ENCODE peak calls at places on chromosomes 7 and 10, in nine cellular contexts. W, N, O, Q, A, K, I, T and U are unnamed samples.

GRCh38 chr7:91266067-91266930 is 2.1 kb downstream of the FZD1 start:
- DNase-seq in O (peak; percentile 80), K (peak; percentile 82), N (no peak), Q (no peak), T (peak; percentile 18), W (no peak), I (peak; percentile 28), A (peak; percentile 47), U (no peak)

GRCh38 chr10:84179059-84179710 is 5.6 kb downstream of the GPR15LG start:
- DNase-seq in O (no peak), W (no peak), I (peak; percentile 100), N (no peak), A (peak; percentile 27), K (no peak), Q (peak; percentile 84), T (no peak), U (peak; percentile 14)

GRCh38 chr7:99504281-99504602 is 220 bp upstream of the ZKSCAN5 start:
- DNase-seq in N (no peak), W (no peak), K (no peak), O (no peak), A (no peak), I (no peak), T (no peak), Q (no peak), U (no peak)

GRCh38 chr7:102318482-102318971 is 31.9 kb downstream of the SH2B2 start:
- DNase-seq in T (peak; percentile 50), Q (no peak), O (peak; percentile 89), I (peak; percentile 62), A (peak; percentile 46), N (no peak), W (no peak), K (no peak), U (peak; percentile 53)

GRCh38 chr10:104314591-104315485 is 23.4 kb downstream of the ITPRIP start:
- DNase-seq in O (no peak), Q (no peak), I (no peak), T (no peak), W (no peak), N (no peak), K (no peak), A (no peak), U (no peak)

GRCh38 chr10:128095023-128095752 is 31.0 kb downstream of the MKI67 start:
- DNase-seq in Q (no peak), N (no peak), O (no peak), A (no peak), I (no peak), K (no peak), W (peak; percentile 26), T (no peak), U (no peak)

GRCh38 chr10:104641150-104642000 is at the start of gene SORCS3:
- DNase-seq in T (no peak), Q (no peak), O (peak; percentile 63), A (no peak), I (no peak), W (no peak), K (no peak), N (no peak), U (no peak)

GRCh38 chr7:98872328-98872924 is 2.6 kb upstream of the TMEM130 start:
- DNase-seq in K (no peak), O (no peak), N (no peak), W (no peak), I (no peak), A (no peak), Q (no peak), T (no peak), U (peak; percentile 30)

GRCh38 chr10:131698232-131698631 is 202.6 kb upstream of the PPP2R2D start:
- DNase-seq in Q (no peak), K (no peak), W (no peak), A (no peak), I (no peak), T (no peak), N (no peak), O (no peak), U (no peak)

DNA sequence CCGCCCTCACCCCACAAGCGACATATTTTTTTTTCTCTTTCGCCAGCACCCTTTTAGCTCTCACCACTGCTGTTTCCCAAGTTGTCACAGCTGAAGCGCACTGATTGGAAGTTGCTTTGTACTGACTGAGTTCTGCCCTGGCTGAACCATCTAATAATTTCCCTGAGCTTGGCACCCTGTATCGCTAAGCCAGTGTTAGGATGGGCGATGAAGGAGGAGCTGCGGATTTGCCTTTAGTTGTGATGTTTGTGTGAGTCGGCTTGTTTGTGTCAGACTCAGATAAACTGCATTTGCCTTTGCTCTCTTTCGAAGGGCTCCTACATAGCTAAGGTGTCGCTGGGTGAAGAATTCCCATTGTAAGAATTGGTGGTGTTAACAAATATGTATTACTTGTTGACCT is 1.3 kb upstream of the ATXN7L1 start:
- DNase-seq in K (no peak), Q (no peak), I (no peak), O (no peak), N (no peak), T (no peak), A (no peak), W (no peak), U (no peak)
- H3K4me3 ChIP-seq in K (peak overlapping the region; percentile 76), Q (no peak overlapping the region), I (no peak overlapping the region), O (peak overlapping the region; percentile 66), N (peak overlapping the region; percentile 70), T (no peak overlapping the region), A (peak overlapping the region; percentile 66), W (no peak overlapping the region), U (no peak overlapping the region)

GRCh38 chr10:17802966-17803365 is 6.2 kb upstream of the MRC1 start:
- DNase-seq in T (no peak), W (no peak), I (no peak), A (peak; percentile 8), K (no peak), O (no peak), Q (no peak), N (no peak), U (peak; percentile 45)

GRCh38 chr10:17808971-17809841 is at the start of gene MRC1:
- DNase-seq in O (peak; percentile 54), A (no peak), N (peak; percentile 15), Q (peak; percentile 36), T (no peak), I (no peak), W (no peak), K (no peak), U (no peak)

GRCh38 chr10:17802350-17802749 is 6.8 kb upstream of the MRC1 start:
- DNase-seq in K (no peak), N (no peak), Q (no peak), W (no peak), I (no peak), A (no peak), O (no peak), T (no peak), U (no peak)

GRCh38 chr10:17805440-17805839 is 3.7 kb upstream of the MRC1 start:
- DNase-seq in K (no peak), A (no peak), O (no peak), W (no peak), I (no peak), N (no peak), T (no peak), Q (no peak), U (no peak)

DNA sequence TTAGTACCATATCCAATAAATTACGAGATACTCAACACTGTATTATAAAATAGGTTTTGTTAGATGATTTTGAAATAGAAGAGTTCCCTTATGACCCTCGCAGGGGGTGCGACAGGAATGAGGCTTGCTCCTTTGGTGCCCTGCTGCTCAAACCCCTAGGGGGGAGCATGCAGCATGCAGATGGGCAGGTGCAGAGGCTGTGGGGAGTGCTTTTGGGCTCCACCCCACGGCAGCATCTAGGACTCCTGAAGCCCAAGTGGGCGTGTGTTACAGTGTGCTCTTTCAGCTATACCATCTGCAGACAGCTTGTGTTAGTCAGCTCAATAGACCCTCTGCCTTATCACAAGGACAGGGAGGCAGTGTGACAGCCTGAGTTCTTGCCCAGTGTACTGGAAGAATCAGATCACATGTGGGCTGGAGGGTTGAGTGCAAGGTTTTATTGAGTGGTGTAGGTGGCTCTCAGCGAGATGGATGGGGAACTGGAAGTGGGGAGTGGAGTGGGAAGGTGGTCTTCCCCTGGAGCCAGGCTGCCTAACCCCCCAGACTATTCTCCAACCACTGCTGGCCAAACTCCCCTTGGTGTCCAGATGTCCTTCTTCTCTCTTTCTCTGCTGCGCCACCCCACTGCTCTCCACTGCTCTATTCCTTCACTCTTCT is 3.1 kb upstream of the MRC1 start:
- DNase-seq in W (no peak), O (no peak), T (no peak), Q (no peak), N (no peak), K (no peak), A (no peak), I (peak; percentile 12), U (no peak)
- TF ChIP-seq CTCF in W (no peak), O (no peak), T (peak; percentile 53), Q (no peak), N (no peak), K (no peak), A (no peak), I (peak; percentile 13), U (no peak)

GRCh38 chr10:14014423-14014822 is 316.3 kb downstream of the FRMD4A start:
- DNase-seq in N (no peak), W (no peak), I (no peak), Q (no peak), O (no peak), K (no peak), T (no peak), A (no peak), U (no peak)

GRCh38 chr10:14008648-14009072 is 322.1 kb downstream of the FRMD4A start:
- DNase-seq in N (no peak), I (no peak), K (no peak), O (no peak), Q (no peak), A (peak; percentile 75), T (no peak), W (no peak), U (peak; percentile 39)

GRCh38 chr10:14010827-14011574 is 319.7 kb downstream of the FRMD4A start:
- DNase-seq in T (no peak), N (no peak), O (no peak), I (no peak), Q (no peak), A (no peak), K (no peak), W (no peak), U (no peak)

GRCh38 chr10:14009315-14010082 is 321.2 kb downstream of the FRMD4A start:
- DNase-seq in A (peak; percentile 90), W (peak; percentile 32), I (peak; percentile 84), K (no peak), N (no peak), O (no peak), T (no peak), Q (no peak), U (peak; percentile 63)

DNA sequence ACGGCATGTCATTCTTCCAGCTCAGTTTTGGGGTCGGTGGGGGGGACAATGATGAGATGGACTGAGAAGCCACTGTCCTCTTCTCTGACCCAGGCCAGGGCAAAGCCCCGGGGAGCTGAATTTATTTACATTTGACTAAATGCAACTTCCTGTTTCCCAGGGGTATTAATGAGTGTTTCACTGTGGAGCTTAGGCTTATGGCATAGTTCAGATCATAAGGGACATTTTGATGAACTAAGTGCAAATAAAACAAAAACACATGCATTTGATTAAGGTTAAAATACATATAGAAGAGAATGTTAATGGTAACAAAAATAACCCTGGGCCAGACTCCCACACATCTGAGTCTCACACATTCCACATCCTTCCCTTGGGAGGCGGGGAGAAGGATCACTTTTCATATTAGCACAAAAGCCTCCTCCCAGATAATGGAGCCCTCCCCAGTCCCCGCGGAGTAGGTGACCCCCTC is 320.6 kb downstream of the FRMD4A start:
- DNase-seq in I (peak; percentile 19), A (peak; percentile 86), N (no peak), O (no peak), W (no peak), T (no peak), Q (no peak), K (no peak), U (peak; percentile 70)
- H3K4me3 ChIP-seq in I (peak overlapping the region; percentile 35), A (peak overlapping the region; percentile 32), N (peak overlapping the region; percentile 43), O (peak overlapping the region; percentile 48), W (peak overlapping the region; percentile 42), T (no peak overlapping the region), Q (no peak overlapping the region), K (peak overlapping the region; percentile 35), U (peak overlapping the region; percentile 65)

GRCh38 chr10:75910032-75910431 is 478.6 kb downstream of the LRMDA start:
- DNase-seq in T (no peak), N (no peak), K (no peak), I (no peak), O (no peak), W (no peak), Q (no peak), A (peak; percentile 24), U (peak; percentile 65)
- TF ChIP-seq CTCF in T (peak; percentile 67), N (no peak), K (peak; percentile 55), I (peak; percentile 22), O (peak; percentile 41), W (no peak), Q (no peak), A (peak; percentile 41), U (peak; percentile 60)